ENCODE peak calls at places on chromosomes 3 and 15, in five cellular contexts. T is heart right ventricle, L is NCI-H1092 treated with DMSO at 0.1 percent for 48 hours, D is hippocampal formation, E is GOT3. N is an unnamed sample.

GRCh38 chr3:171157286-171157685 is 130.8 kb upstream of the SLC2A2 start:
- DNase-seq in L (no peak), D (peak), E (no peak), T (peak), N (no peak)

GRCh38 chr3:158770254-158771017 is 31.4 kb upstream of the MFSD1 start:
- DNase-seq in T (no peak), D (no peak), E (no peak), L (no peak), N (no peak)

GRCh38 chr3:170387952-170388351 is 30.4 kb downstream of the SKIL start:
- DNase-seq in T (no peak), E (no peak), D (no peak), L (no peak), N (no peak)

GRCh38 chr3:156964562-156964961 is 138.4 kb downstream of the LEKR1 start:
- DNase-seq in L (no peak), T (no peak), D (no peak), E (no peak), N (no peak)

GRCh38 chr15:56919708-56920637 is 1.5 kb downstream of the TCF12 start:
- DNase-seq in E (no peak), D (peak), L (peak), T (peak), N (no peak)

GRCh38 chr15:73930371-73930770 is 4.1 kb downstream of the LOXL1 start:
- DNase-seq in T (peak), E (no peak), L (no peak), D (no peak), N (peak)

GRCh38 chr3:114839476-114839875 is 307.6 kb downstream of the ZBTB20 start:
- DNase-seq in E (no peak), D (no peak), L (no peak), T (no peak), N (no peak)

GRCh38 chr15:59524331-59524731 is 86.3 kb downstream of the FAM81A start:
- DNase-seq in L (no peak), E (no peak), D (no peak), T (no peak), N (no peak)

GRCh38 chr3:78857494-78858111 is 910.2 kb downstream of the ROBO1 start:
- DNase-seq in D (no peak), L (no peak), T (no peak), E (no peak), N (no peak)

GRCh38 chr15:52289629-52290081 is 5.9 kb downstream of the MYO5C start:
- DNase-seq in D (no peak), L (no peak), E (no peak), T (no peak), N (no peak)

GRCh38 chr3:99891610-99892285 is 74.1 kb downstream of the CMSS1 start:
- DNase-seq in E (no peak), D (no peak), T (no peak), L (no peak), N (no peak)

GRCh38 chr3:126926684-126927404 is 56.1 kb upstream of the PLXNA1 start:
- DNase-seq in E (peak), T (peak), L (no peak), D (no peak), N (peak)

GRCh38 chr3:181533811-181534210 is 177.9 kb upstream of the SOX2 start:
- DNase-seq in T (no peak), E (no peak), D (no peak), L (no peak), N (no peak)